ENCODE peak calls at places on chromosome 7, in ten cellular contexts. X is activated CD8-positive, alpha-beta T cell treated with anti-CD3 and anti-CD28 coated beads, Interleukin-2, amount 10 ng/mL, durations not matched to agents 7 days and 5 days; I is lower leg skin; K is natural killer cell; S is activated naive CD8-positive, alpha-beta T cell treated with anti-CD3 and anti-CD28 coated beads, Interleukin-2, amount 50 U/mL, for 24 hours; U is mesenteric fat pad; E is stimulated activated CD4-positive, alpha-beta T cell treated with anti-CD3 and anti-CD28 coated beads, Interleukin-4, amount 100 ng/mL, for 24 hours; Z is mesendoderm; O is NT2/D1; M is effector memory CD8-positive, alpha-beta T cell. A is an unnamed sample.

GRCh38 chr7:103778929-103779328 is 210.5 kb downstream of the RELN start:
- DNase-seq in X (no peak), I (no peak), K (no peak), S (no peak), U (no peak), E (no peak), Z (peak; percentile 12), O (no peak), M (no peak), A (no peak)

GRCh38 chr7:149824748-149825566 is 13.2 kb upstream of the ZNF862 start:
- DNase-seq in X (no peak), I (no peak), K (no peak), S (no peak), U (no peak), E (no peak), Z (no peak), O (no peak), M (no peak), A (no peak)

GRCh38 chr7:77877800-77878199 is 79.2 kb downstream of the PHTF2 start:
- DNase-seq in X (no peak), I (no peak), K (no peak), S (no peak), U (no peak), E (no peak), Z (no peak), O (no peak), M (no peak), A (no peak)

GRCh38 chr7:142349670-142350405 is 92.0 kb upstream of the PRSS58 start:
- DNase-seq in X (no peak), I (no peak), K (no peak), S (no peak), U (no peak), E (no peak), Z (no peak), O (no peak), M (no peak), A (no peak)

GRCh38 chr7:102860351-102860811 is 52.4 kb upstream of the LRRC17 start:
- DNase-seq in X (no peak), I (no peak), K (no peak), S (no peak), U (no peak), E (no peak), Z (no peak), O (no peak), M (no peak), A (no peak)

GRCh38 chr7:13508586-13508985 is 480.9 kb downstream of the ETV1 start:
- DNase-seq in X (no peak), I (no peak), K (no peak), S (no peak), U (no peak), E (no peak), Z (no peak), O (no peak), M (no peak), A (no peak)

GRCh38 chr7:104943502-104944343 is 70.3 kb upstream of the KMT2E start:
- DNase-seq in X (peak; percentile 76), I (peak; percentile 75), K (peak; percentile 54), S (peak; percentile 80), U (no peak), E (peak; percentile 74), Z (peak; percentile 68), O (no peak), M (peak; percentile 55), A (peak; percentile 72)

GRCh38 chr7:87220026-87220733 is 648 bp upstream of the TMEM243 start:
- DNase-seq in X (peak; percentile 84), I (peak; percentile 68), K (peak; percentile 72), S (peak; percentile 88), U (peak; percentile 94), E (peak; percentile 83), Z (peak; percentile 87), O (peak; percentile 63), M (peak; percentile 72), A (peak; percentile 61)

GRCh38 chr7:36215017-36215621 is 62.1 kb downstream of the EEPD1 start:
- DNase-seq in X (no peak), I (no peak), K (no peak), S (no peak), U (no peak), E (no peak), Z (peak; percentile 63), O (peak; percentile 63), M (no peak), A (no peak)

GRCh38 chr7:116139807-116140206 is 70.5 kb upstream of the TES start:
- DNase-seq in X (no peak), I (no peak), K (no peak), S (no peak), U (no peak), E (no peak), Z (no peak), O (no peak), M (no peak), A (no peak)

GRCh38 chr7:36226151-36226550 is 73.1 kb downstream of the EEPD1 start:
- DNase-seq in X (no peak), I (no peak), K (no peak), S (no peak), U (no peak), E (no peak), Z (no peak), O (no peak), M (no peak), A (no peak)

GRCh38 chr7:85471312-85471711 is 284.5 kb upstream of the SEMA3D start:
- DNase-seq in X (no peak), I (no peak), K (no peak), S (no peak), U (no peak), E (no peak), Z (no peak), O (no peak), M (no peak), A (no peak)

GRCh38 chr7:32033006-32033405 is 37.2 kb downstream of the PDE1C start:
- DNase-seq in X (no peak), I (no peak), K (no peak), S (no peak), U (no peak), E (no peak), Z (peak; percentile 8), O (no peak), M (no peak), A (no peak)

GRCh38 chr7:130334274-130334673 is 10.3 kb upstream of the CPA5 start:
- DNase-seq in X (no peak), I (no peak), K (no peak), S (no peak), U (no peak), E (no peak), Z (no peak), O (no peak), M (no peak), A (no peak)

GRCh38 chr7:98619450-98620321 is 2.6 kb downstream of the NPTX2 start:
- DNase-seq in X (no peak), I (no peak), K (no peak), S (no peak), U (peak; percentile 73), E (no peak), Z (peak; percentile 25), O (no peak), M (no peak), A (no peak)

GRCh38 chr7:1418505-1419309 is 40.6 kb downstream of the MICALL2 start:
- DNase-seq in X (no peak), I (no peak), K (no peak), S (no peak), U (no peak), E (no peak), Z (peak; percentile 81), O (peak; percentile 40), M (no peak), A (peak; percentile 42)

GRCh38 chr7:154953006-154953684 is 49.8 kb downstream of the PAXIP1 start:
- DNase-seq in X (peak; percentile 67), I (peak; percentile 26), K (peak; percentile 39), S (peak; percentile 76), U (no peak), E (peak; percentile 70), Z (peak; percentile 79), O (peak; percentile 66), M (peak; percentile 67), A (peak; percentile 41)

GRCh38 chr7:45347804-45348203 is 190.2 kb downstream of the RAMP3 start:
- DNase-seq in X (no peak), I (no peak), K (no peak), S (no peak), U (no peak), E (no peak), Z (peak; percentile 95), O (peak; percentile 63), M (no peak), A (no peak)

GRCh38 chr7:108014747-108015682 is 12.1 kb upstream of the LAMB1 start:
- DNase-seq in X (no peak), I (no peak), K (no peak), S (no peak), U (no peak), E (no peak), Z (no peak), O (no peak), M (no peak), A (no peak)

GRCh38 chr7:85851571-85852193 is 664.8 kb upstream of the SEMA3D start:
- DNase-seq in X (no peak), I (no peak), K (no peak), S (no peak), U (no peak), E (no peak), Z (peak; percentile 41), O (peak; percentile 25), M (no peak), A (peak; percentile 17)

GRCh38 chr7:104358743-104359142 is 30.3 kb downstream of the LHFPL3 start:
- DNase-seq in X (no peak), I (no peak), K (no peak), S (no peak), U (no peak), E (no peak), Z (no peak), O (no peak), M (no peak), A (no peak)

GRCh38 chr7:33806284-33807157 is 98.8 kb upstream of the BMPER start:
- DNase-seq in X (no peak), I (no peak), K (no peak), S (no peak), U (no peak), E (no peak), Z (peak; percentile 11), O (no peak), M (no peak), A (no peak)

GRCh38 chr7:115135769-115136410 is 214.0 kb downstream of the MDFIC start:
- DNase-seq in X (no peak), I (no peak), K (no peak), S (no peak), U (no peak), E (no peak), Z (no peak), O (peak; percentile 6), M (no peak), A (no peak)

GRCh38 chr7:51316262-51316665 is 345 bp downstream of the COBL start:
- DNase-seq in X (no peak), I (no peak), K (no peak), S (peak; percentile 5), U (no peak), E (no peak), Z (peak; percentile 33), O (no peak), M (no peak), A (no peak)

GRCh38 chr7:123881300-123881699 is 36.3 kb downstream of the HYAL4 start:
- DNase-seq in X (no peak), I (no peak), K (no peak), S (no peak), U (no peak), E (no peak), Z (no peak), O (no peak), M (no peak), A (no peak)

GRCh38 chr7:503575-504111 is 16.0 kb downstream of the PDGFA start:
- DNase-seq in X (no peak), I (no peak), K (no peak), S (no peak), U (no peak), E (no peak), Z (no peak), O (no peak), M (no peak), A (no peak)

GRCh38 chr7:143975617-143976016 is 21.0 kb downstream of the OR2F1 start:
- DNase-seq in X (no peak), I (no peak), K (no peak), S (no peak), U (no peak), E (no peak), Z (peak; percentile 48), O (peak; percentile 6), M (no peak), A (peak; percentile 2)

GRCh38 chr7:19377611-19378339 is 232.6 kb upstream of the FERD3L start:
- DNase-seq in X (no peak), I (no peak), K (no peak), S (no peak), U (no peak), E (no peak), Z (no peak), O (no peak), M (no peak), A (no peak)